ENCODE peak calls at places on chromosomes 12 and 14, in nine cellular contexts. U is NCI-H446; Y is activated naive CD8-positive, alpha-beta T cell treated with anti-CD3 and anti-CD28 coated beads, Interleukin-2, amount 50 U/mL, for 24 hours; F is Caki2; K is breast epithelium; H is IMR-90; N is NCI-H1694; C is endodermal cell; A is AG04450. L is an unnamed sample.

GRCh38 chr14:92792885-92793284 is 1.2 kb upstream of the GOLGA5 start:
- DNase-seq in U (no peak), Y (no peak), F (no peak), K (no peak), H (no peak), N (no peak), C (no peak), A (no peak), L (peak; percentile 53)

GRCh38 chr14:105882626-105883025 is 356.2 kb downstream of the TMEM121 start:
- DNase-seq in U (no peak), Y (no peak), F (no peak), K (no peak), H (no peak), N (no peak), C (no peak), A (no peak), L (no peak)

GRCh38 chr14:78970677-78971076 is 800.5 kb downstream of the NRXN3 start:
- DNase-seq in U (no peak), Y (no peak), F (no peak), K (no peak), H (no peak), N (no peak), C (no peak), A (no peak), L (no peak)

GRCh38 chr12:132356686-132357622 is 27.6 kb upstream of the GALNT9 start:
- DNase-seq in U (peak; percentile 82), Y (no peak), F (peak; percentile 64), K (no peak), H (peak; percentile 16), N (peak; percentile 79), C (peak; percentile 92), A (no peak), L (peak; percentile 88)

GRCh38 chr14:74891870-74892269 is 10.2 kb downstream of the DLST start:
- DNase-seq in U (no peak), Y (no peak), F (no peak), K (no peak), H (peak; percentile 49), N (no peak), C (no peak), A (no peak), L (peak; percentile 55)

GRCh38 chr12:53220857-53221202 is 11.2 kb downstream of the RARG start:
- DNase-seq in U (peak; percentile 85), Y (peak; percentile 87), F (peak; percentile 99), K (peak; percentile 93), H (peak; percentile 90), N (peak; percentile 33), C (peak; percentile 98), A (peak; percentile 80), L (peak; percentile 97)

GRCh38 chr14:78278464-78278863 is 108.3 kb downstream of the NRXN3 start:
- DNase-seq in U (no peak), Y (no peak), F (no peak), K (no peak), H (no peak), N (no peak), C (no peak), A (no peak), L (no peak)

GRCh38 chr12:94092516-94093241 is 55.7 kb upstream of the PLXNC1 start:
- DNase-seq in U (peak; percentile 14), Y (no peak), F (no peak), K (peak; percentile 74), H (peak; percentile 25), N (no peak), C (no peak), A (no peak), L (peak; percentile 68)

GRCh38 chr14:72758420-72758819 is 135.5 kb downstream of the DPF3 start:
- DNase-seq in U (no peak), Y (no peak), F (no peak), K (no peak), H (no peak), N (no peak), C (peak; percentile 49), A (no peak), L (no peak)

GRCh38 chr14:95620659-95621059 is 65.6 kb upstream of the TCL1B start:
- DNase-seq in U (no peak), Y (no peak), F (no peak), K (no peak), H (no peak), N (no peak), C (no peak), A (no peak), L (no peak)

GRCh38 chr12:28388879-28389278 is 198.6 kb downstream of the CCDC91 start:
- DNase-seq in U (no peak), Y (no peak), F (no peak), K (no peak), H (no peak), N (no peak), C (no peak), A (no peak), L (no peak)

GRCh38 chr14:22560638-22561365 is 28.2 kb downstream of the DAD1 start:
- DNase-seq in U (no peak), Y (no peak), F (no peak), K (no peak), H (no peak), N (no peak), C (no peak), A (no peak), L (peak; percentile 26)

GRCh38 chr14:90804776-90805391 is 11.3 kb downstream of the TTC7B start:
- DNase-seq in U (no peak), Y (no peak), F (no peak), K (no peak), H (no peak), N (no peak), C (no peak), A (no peak), L (no peak)

GRCh38 chr14:94998702-94999101 is 158.6 kb downstream of the DICER1 start:
- DNase-seq in U (no peak), Y (no peak), F (no peak), K (no peak), H (no peak), N (no peak), C (peak; percentile 75), A (no peak), L (no peak)